ENCODE peak calls at places on chromosomes 2 and 18, in six cellular contexts. J, R, G, C, B and O are unnamed samples.

GRCh38 chr2:95121150-95121494 is 486 bp downstream of the MRPS5 start:
- DNase-seq in J (peak; percentile 40), R (peak; percentile 16), G (peak; percentile 15), C (peak; percentile 37), B (no peak), O (peak; percentile 17)

GRCh38 chr2:26847663-26848335 is at the start of gene DPYSL5:
- DNase-seq in J (no peak), R (no peak), G (no peak), C (no peak), B (no peak), O (no peak)

GRCh38 chr2:150644298-150645067 is 157.0 kb upstream of the RND3 start:
- DNase-seq in J (peak; percentile 80), R (peak; percentile 89), G (peak; percentile 48), C (peak; percentile 75), B (no peak), O (peak; percentile 87)

GRCh38 chr2:118291481-118291880 is 203.2 kb downstream of the INSIG2 start:
- DNase-seq in J (no peak), R (peak; percentile 46), G (peak; percentile 86), C (no peak), B (no peak), O (no peak)

GRCh38 chr2:226835420-226835795 is 446 bp upstream of the RHBDD1 start:
- DNase-seq in J (peak; percentile 44), R (no peak), G (no peak), C (no peak), B (no peak), O (no peak)

GRCh38 chr2:29157131-29157530 is 41.9 kb downstream of the CLIP4 start:
- DNase-seq in J (no peak), R (no peak), G (no peak), C (no peak), B (no peak), O (no peak)

GRCh38 chr2:42581257-42581656 is 12.8 kb downstream of the MTA3 start:
- DNase-seq in J (no peak), R (no peak), G (no peak), C (no peak), B (no peak), O (no peak)

GRCh38 chr2:227608469-227609338 is 5.9 kb downstream of the SCYGR3 start:
- DNase-seq in J (no peak), R (no peak), G (no peak), C (no peak), B (no peak), O (no peak)

GRCh38 chr2:237486334-237486818 is 675 bp upstream of the MLPH start:
- DNase-seq in J (no peak), R (peak; percentile 48), G (no peak), C (no peak), B (no peak), O (no peak)

GRCh38 chr2:195660265-195660890 is 3.4 kb downstream of the SLC39A10 start:
- DNase-seq in J (peak; percentile 89), R (peak; percentile 63), G (peak; percentile 71), C (peak; percentile 87), B (no peak), O (peak; percentile 76)

GRCh38 chr2:47506024-47506423 is 103.1 kb downstream of the MSH2 start:
- DNase-seq in J (no peak), R (no peak), G (no peak), C (no peak), B (no peak), O (no peak)

GRCh38 chr2:240876475-240877251 is 8.0 kb downstream of the AGXT start:
- DNase-seq in J (no peak), R (no peak), G (no peak), C (no peak), B (no peak), O (no peak)

GRCh38 chr2:151733781-151734672 is at the start of gene NEB:
- DNase-seq in J (no peak), R (no peak), G (no peak), C (no peak), B (peak; percentile 80), O (no peak)

GRCh38 chr2:175628243-175628642 is 373.8 kb downstream of the LNPK start:
- DNase-seq in J (no peak), R (no peak), G (no peak), C (no peak), B (no peak), O (no peak)

DNA sequence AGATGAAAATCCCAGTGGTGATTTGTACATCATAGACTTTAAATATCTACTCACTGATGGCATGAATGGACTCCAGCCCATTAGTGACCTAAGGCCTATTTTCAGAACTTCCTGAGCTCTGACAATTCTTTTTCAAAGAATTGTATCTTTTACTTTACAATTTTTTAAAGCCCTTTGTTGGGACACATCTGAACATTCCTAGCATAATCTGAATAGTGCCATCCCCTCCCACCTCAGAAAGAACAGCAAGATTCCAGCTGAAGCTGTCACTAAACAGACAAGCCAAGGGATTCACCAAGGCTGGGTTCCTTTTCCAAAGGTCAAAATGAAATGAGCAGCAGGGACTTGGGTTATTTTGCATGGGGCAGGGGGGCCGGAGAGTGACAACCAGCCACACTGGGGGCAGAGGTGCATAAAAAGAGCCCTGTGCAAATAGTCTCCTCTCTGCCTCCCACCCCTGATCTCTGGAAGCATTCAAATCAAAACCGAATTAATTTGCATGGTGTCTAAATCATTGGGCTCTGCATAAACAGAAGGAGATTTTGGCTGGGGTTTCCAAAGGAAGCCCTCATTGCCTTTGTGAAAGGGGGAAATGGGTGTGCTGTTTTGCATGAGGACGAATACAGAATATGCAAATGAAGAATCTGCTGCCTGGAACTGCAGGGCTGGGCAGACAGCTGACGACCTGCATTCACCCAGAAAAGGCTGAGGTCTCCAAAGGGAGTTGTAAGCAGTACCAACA is 17.2 kb downstream of the EPHA4 start:
- DNase-seq in J (peak; percentile 24), R (peak; percentile 64), G (peak; percentile 66), C (peak; percentile 37), B (no peak), O (peak; percentile 6)
- H3K4me3 ChIP-seq in J (no peak overlapping the region), R (no peak overlapping the region), G (no peak overlapping the region), C (no peak overlapping the region), B (peak overlapping the region; percentile 45), O (no peak overlapping the region)

GRCh38 chr2:231059756-231060155 is 3.1 kb downstream of the PSMD1 start:
- DNase-seq in J (peak; percentile 22), R (no peak), G (peak; percentile 12), C (no peak), B (no peak), O (no peak)
- H3K4me3 ChIP-seq in J (no peak overlapping the region), R (no peak overlapping the region), G (no peak overlapping the region), C (no peak overlapping the region), B (peak overlapping the region; percentile 16), O (no peak overlapping the region)

GRCh38 chr2:135843671-135844070 is 6.7 kb upstream of the LCT start:
- DNase-seq in J (no peak), R (no peak), G (peak; percentile 23), C (no peak), B (no peak), O (peak; percentile 13)

GRCh38 chr2:135844285-135844985 is 7.5 kb upstream of the LCT start:
- DNase-seq in J (no peak), R (no peak), G (no peak), C (no peak), B (no peak), O (no peak)

GRCh38 chr2:135839713-135840112 is 2.7 kb upstream of the LCT start:
- DNase-seq in J (peak; percentile 94), R (peak; percentile 78), G (peak; percentile 95), C (peak; percentile 85), B (no peak), O (peak; percentile 63)

GRCh38 chr2:135836596-135836995 is 388 bp downstream of the LCT start:
- DNase-seq in J (no peak), R (no peak), G (no peak), C (no peak), B (no peak), O (no peak)

GRCh38 chr2:135840601-135841000 is 3.6 kb upstream of the LCT start:
- DNase-seq in J (peak; percentile 61), R (no peak), G (peak; percentile 29), C (peak; percentile 10), B (no peak), O (peak; percentile 9)
- H3K4me3 ChIP-seq in J (no peak overlapping the region), R (no peak overlapping the region), G (peak overlapping the region; percentile 36), C (no peak overlapping the region), B (no peak overlapping the region), O (no peak overlapping the region)

DNA sequence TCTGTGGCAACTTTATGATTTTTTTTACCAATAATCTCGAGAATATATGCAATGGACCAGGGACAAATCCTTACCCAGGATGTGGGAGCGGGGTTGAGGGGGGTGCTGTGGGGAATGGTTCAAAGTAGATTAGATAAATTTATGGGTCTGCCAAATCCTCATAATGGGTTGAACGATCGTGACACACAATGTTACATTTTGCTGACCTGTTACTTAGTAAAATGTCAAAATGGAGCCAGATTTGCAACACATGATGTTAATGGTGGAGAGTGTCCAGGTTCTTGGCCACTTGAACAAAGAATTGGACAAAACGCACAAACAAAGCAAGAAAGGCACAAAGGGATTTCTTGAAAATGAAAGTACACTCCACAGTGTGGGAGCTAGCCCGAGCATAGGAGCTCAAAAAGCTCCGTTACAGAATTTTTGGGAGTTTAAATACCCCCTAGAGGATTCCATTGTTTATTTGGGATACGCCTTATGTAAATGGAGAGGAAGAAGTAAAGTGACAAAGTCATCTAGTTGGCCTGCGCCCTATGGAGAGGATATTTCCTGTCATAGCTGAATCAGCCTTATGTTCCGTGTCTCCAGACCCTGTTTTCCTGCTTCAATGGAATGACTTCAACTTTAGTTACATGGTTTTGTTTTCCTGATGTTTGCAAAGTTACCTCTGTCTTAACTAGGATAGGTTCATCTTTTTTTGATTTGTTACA is 776.0 kb downstream of the DCC start:
- DNase-seq in J (no peak), R (no peak), G (no peak), C (no peak), B (no peak), O (no peak)
- H3K4me3 ChIP-seq in J (no peak overlapping the region), R (peak overlapping the region; percentile 7), G (no peak overlapping the region), C (no peak overlapping the region), B (no peak overlapping the region), O (no peak overlapping the region)

GRCh38 chr2:60149151-60149550 is 404.3 kb downstream of the BCL11A start:
- DNase-seq in J (no peak), R (no peak), G (no peak), C (no peak), B (no peak), O (no peak)
- H3K4me3 ChIP-seq in J (no peak overlapping the region), R (no peak overlapping the region), G (no peak overlapping the region), C (no peak overlapping the region), B (no peak overlapping the region), O (no peak overlapping the region)

GRCh38 chr2:158142165-158142564 is 40.5 kb downstream of the UPP2 start:
- DNase-seq in J (no peak), R (no peak), G (no peak), C (no peak), B (no peak), O (no peak)
- H3K4me3 ChIP-seq in J (no peak overlapping the region), R (no peak overlapping the region), G (no peak overlapping the region), C (no peak overlapping the region), B (no peak overlapping the region), O (no peak overlapping the region)

DNA sequence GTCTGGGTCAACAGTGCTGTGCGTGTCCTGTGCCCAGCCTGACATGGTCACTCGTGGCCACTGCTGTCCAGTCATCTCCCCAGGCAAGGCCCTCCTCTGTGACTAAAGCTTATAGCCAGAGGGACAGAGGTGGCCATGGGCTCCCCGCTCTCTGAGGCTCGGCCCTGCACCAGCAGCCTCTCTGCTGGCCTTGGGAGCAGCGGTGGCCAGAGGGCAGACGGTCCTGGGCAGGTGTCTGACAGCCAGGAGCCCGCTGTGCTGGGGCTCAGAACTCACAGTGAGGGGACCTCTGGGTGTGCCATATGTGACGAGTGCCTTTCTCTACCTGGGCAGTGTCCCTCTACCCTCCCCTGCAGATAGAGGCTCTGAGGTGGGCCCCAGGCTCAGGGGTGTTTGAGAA is 98.7 kb downstream of the FAM210A start:
- DNase-seq in J (no peak), R (no peak), G (no peak), C (no peak), B (no peak), O (no peak)
- H3K4me3 ChIP-seq in J (no peak overlapping the region), R (no peak overlapping the region), G (no peak overlapping the region), C (no peak overlapping the region), B (no peak overlapping the region), O (no peak overlapping the region)

GRCh38 chr2:109242654-109243331 is 113.8 kb downstream of the SH3RF3 start:
- DNase-seq in J (peak; percentile 89), R (peak; percentile 93), G (peak; percentile 96), C (peak; percentile 96), B (peak; percentile 76), O (peak; percentile 84)
- H3K4me3 ChIP-seq in J (no peak overlapping the region), R (no peak overlapping the region), G (peak overlapping the region; percentile 33), C (no peak overlapping the region), B (no peak overlapping the region), O (no peak overlapping the region)